ENCODE peak calls at places on chromosomes 1 and 21, in eight cellular contexts. One of them, this sample, is unnamed.

GRCh38 chr1:198483645-198484044 is 56.8 kb downstream of the ATP6V1G3 start:
- DNase-seq in GM23248: no peak
- DNase-seq in body of pancreas: no peak
- DNase-seq in Caco-2: no peak
- DNase-seq in heart right ventricle: no peak
- DNase-seq in ovary: no peak
- DNase-seq in heart left ventricle: no peak
- DNase-seq in transverse colon: no peak
- DNase-seq in this sample: no peak

GRCh38 chr1:230825061-230825803 is 43.1 kb downstream of the C1orf198 start:
- DNase-seq in GM23248: peak; percentile 86
- DNase-seq in body of pancreas: peak; percentile 54
- DNase-seq in Caco-2: no peak
- DNase-seq in heart right ventricle: no peak
- DNase-seq in ovary: no peak
- DNase-seq in heart left ventricle: no peak
- DNase-seq in transverse colon: no peak
- DNase-seq in this sample: no peak

GRCh38 chr21:15775981-15776380 is 46.2 kb downstream of the USP25 start:
- DNase-seq in GM23248: peak; percentile 88
- DNase-seq in body of pancreas: no peak
- DNase-seq in Caco-2: no peak
- DNase-seq in heart right ventricle: no peak
- DNase-seq in ovary: no peak
- DNase-seq in heart left ventricle: no peak
- DNase-seq in transverse colon: no peak
- DNase-seq in this sample: no peak

GRCh38 chr1:236522937-236523703 is 662 bp upstream of the LGALS8 start:
- DNase-seq in GM23248: peak; percentile 18
- DNase-seq in body of pancreas: peak; percentile 75
- DNase-seq in Caco-2: peak; percentile 65
- DNase-seq in heart right ventricle: peak; percentile 42
- DNase-seq in ovary: no peak
- DNase-seq in heart left ventricle: peak; percentile 50
- DNase-seq in transverse colon: peak; percentile 50
- DNase-seq in this sample: peak; percentile 31

GRCh38 chr1:51242546-51242945 is 6.5 kb downstream of the RNF11 start:
- DNase-seq in GM23248: peak; percentile 9
- DNase-seq in body of pancreas: no peak
- DNase-seq in Caco-2: no peak
- DNase-seq in heart right ventricle: no peak
- DNase-seq in ovary: no peak
- DNase-seq in heart left ventricle: no peak
- DNase-seq in transverse colon: no peak
- DNase-seq in this sample: no peak

GRCh38 chr1:15696956-15697521 is 12.9 kb downstream of the PLEKHM2 start:
- DNase-seq in GM23248: no peak
- DNase-seq in body of pancreas: no peak
- DNase-seq in Caco-2: no peak
- DNase-seq in heart right ventricle: no peak
- DNase-seq in ovary: no peak
- DNase-seq in heart left ventricle: no peak
- DNase-seq in transverse colon: peak; percentile 44
- DNase-seq in this sample: no peak

GRCh38 chr1:71948561-71948960 is 333.8 kb downstream of the NEGR1 start:
- DNase-seq in GM23248: no peak
- DNase-seq in body of pancreas: no peak
- DNase-seq in Caco-2: no peak
- DNase-seq in heart right ventricle: no peak
- DNase-seq in ovary: no peak
- DNase-seq in heart left ventricle: no peak
- DNase-seq in transverse colon: no peak
- DNase-seq in this sample: no peak

GRCh38 chr21:45324430-45325205 is 36.9 kb upstream of the POFUT2 start:
- DNase-seq in GM23248: no peak
- DNase-seq in body of pancreas: peak; percentile 61
- DNase-seq in Caco-2: peak; percentile 45
- DNase-seq in heart right ventricle: peak; percentile 36
- DNase-seq in ovary: peak; percentile 42
- DNase-seq in heart left ventricle: no peak
- DNase-seq in transverse colon: no peak
- DNase-seq in this sample: no peak

GRCh38 chr1:236699366-236699765 is 13.1 kb downstream of the ACTN2 start:
- DNase-seq in GM23248: no peak
- DNase-seq in body of pancreas: no peak
- DNase-seq in Caco-2: no peak
- DNase-seq in heart right ventricle: no peak
- DNase-seq in ovary: no peak
- DNase-seq in heart left ventricle: no peak
- DNase-seq in transverse colon: no peak
- DNase-seq in this sample: no peak

GRCh38 chr1:20089328-20090077 is 19.5 kb downstream of the PLA2G5 start:
- DNase-seq in GM23248: no peak
- DNase-seq in body of pancreas: no peak
- DNase-seq in Caco-2: no peak
- DNase-seq in heart right ventricle: no peak
- DNase-seq in ovary: no peak
- DNase-seq in heart left ventricle: no peak
- DNase-seq in transverse colon: no peak
- DNase-seq in this sample: no peak

GRCh38 chr1:31927661-31927980 is 10.5 kb downstream of the PTP4A2 start:
- DNase-seq in GM23248: no peak
- DNase-seq in body of pancreas: no peak
- DNase-seq in Caco-2: no peak
- DNase-seq in heart right ventricle: no peak
- DNase-seq in ovary: no peak
- DNase-seq in heart left ventricle: no peak
- DNase-seq in transverse colon: no peak
- DNase-seq in this sample: no peak

DNA sequence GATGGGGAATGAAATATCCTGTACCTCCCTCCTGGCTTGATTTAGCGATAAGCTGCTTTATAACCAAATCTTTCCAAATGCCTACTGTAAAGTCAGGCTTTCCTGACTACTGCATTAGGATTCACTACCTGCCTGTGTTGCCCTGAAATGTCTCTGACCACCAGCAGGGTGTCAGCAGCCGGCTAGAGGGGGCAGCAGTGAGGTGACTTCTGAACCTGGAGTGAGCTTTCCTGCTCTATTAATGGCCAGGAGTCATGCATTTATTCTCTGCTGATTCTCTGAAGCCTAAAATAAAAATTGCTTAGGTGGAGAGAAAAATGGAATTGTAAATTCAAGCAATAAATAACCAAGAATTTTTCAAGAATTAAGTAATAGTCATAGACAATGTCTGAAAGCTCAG is 2.5 kb downstream of the BACE2 start:
- DNase-seq in GM23248: peak; percentile 60
- DNase-seq in body of pancreas: peak; percentile 79
- DNase-seq in Caco-2: peak; percentile 64
- DNase-seq in heart right ventricle: peak; percentile 31
- DNase-seq in ovary: no peak
- DNase-seq in heart left ventricle: peak; percentile 41
- DNase-seq in transverse colon: peak; percentile 62
- DNase-seq in this sample: peak; percentile 44
- H3K4me3 ChIP-seq in GM23248: peak overlapping the region; percentile 91
- H3K4me3 ChIP-seq in body of pancreas: no peak overlapping the region
- H3K4me3 ChIP-seq in Caco-2: no peak overlapping the region
- H3K4me3 ChIP-seq in heart right ventricle: peak overlapping the region; percentile 72
- H3K4me3 ChIP-seq in ovary: no peak overlapping the region
- H3K4me3 ChIP-seq in heart left ventricle: peak overlapping the region; percentile 10
- H3K4me3 ChIP-seq in transverse colon: no peak overlapping the region
- H3K4me3 ChIP-seq in this sample: no peak overlapping the region

GRCh38 chr1:107789817-107790609 is 175.0 kb downstream of the VAV3 start:
- DNase-seq in GM23248: no peak
- DNase-seq in body of pancreas: no peak
- DNase-seq in Caco-2: no peak
- DNase-seq in heart right ventricle: no peak
- DNase-seq in ovary: no peak
- DNase-seq in heart left ventricle: no peak
- DNase-seq in transverse colon: no peak
- DNase-seq in this sample: no peak

GRCh38 chr1:107787299-107787698 is 177.7 kb downstream of the VAV3 start:
- DNase-seq in GM23248: peak; percentile 3
- DNase-seq in body of pancreas: peak; percentile 5
- DNase-seq in Caco-2: no peak
- DNase-seq in heart right ventricle: no peak
- DNase-seq in ovary: no peak
- DNase-seq in heart left ventricle: no peak
- DNase-seq in transverse colon: no peak
- DNase-seq in this sample: no peak

GRCh38 chr1:107786214-107786842 is 178.7 kb downstream of the VAV3 start:
- DNase-seq in GM23248: no peak
- DNase-seq in body of pancreas: no peak
- DNase-seq in Caco-2: no peak
- DNase-seq in heart right ventricle: no peak
- DNase-seq in ovary: no peak
- DNase-seq in heart left ventricle: no peak
- DNase-seq in transverse colon: no peak
- DNase-seq in this sample: no peak

GRCh38 chr1:107785506-107786213 is 179.3 kb downstream of the VAV3 start:
- DNase-seq in GM23248: no peak
- DNase-seq in body of pancreas: no peak
- DNase-seq in Caco-2: no peak
- DNase-seq in heart right ventricle: no peak
- DNase-seq in ovary: no peak
- DNase-seq in heart left ventricle: no peak
- DNase-seq in transverse colon: no peak
- DNase-seq in this sample: no peak

DNA sequence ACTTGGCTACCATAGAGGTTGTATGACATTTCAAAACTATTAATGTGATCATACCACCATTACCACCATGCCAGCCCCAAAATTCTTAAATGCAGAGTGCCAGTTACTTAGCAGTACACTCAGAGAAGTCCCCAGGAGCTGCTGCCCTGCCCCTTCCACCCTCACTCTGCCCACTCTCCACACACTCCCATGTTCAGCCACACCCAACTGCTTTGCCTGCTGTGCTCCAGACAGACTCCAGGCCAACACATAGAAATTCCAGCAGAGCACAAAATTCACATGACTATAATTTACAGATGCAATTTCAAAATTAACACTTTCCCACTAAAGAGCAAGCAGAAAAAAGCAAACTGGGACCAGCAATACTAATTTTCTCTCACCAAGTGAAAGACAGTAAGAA is 176.8 kb downstream of the VAV3 start:
- DNase-seq in GM23248: peak; percentile 5
- DNase-seq in body of pancreas: no peak
- DNase-seq in Caco-2: no peak
- DNase-seq in heart right ventricle: no peak
- DNase-seq in ovary: no peak
- DNase-seq in heart left ventricle: no peak
- DNase-seq in transverse colon: no peak
- DNase-seq in this sample: no peak
- H3K4me1 ChIP-seq in GM23248: no peaks in the 10 kb centered on the region
- H3K4me1 ChIP-seq in body of pancreas: no peaks in the 10 kb centered on the region
- H3K4me1 ChIP-seq in Caco-2: no peaks in the 10 kb centered on the region
- H3K4me1 ChIP-seq in heart right ventricle: peaks cover 14% of the 10 kb centered on the region
- H3K4me1 ChIP-seq in ovary: no peaks in the 10 kb centered on the region
- H3K4me1 ChIP-seq in heart left ventricle: peaks cover 37% of the 10 kb centered on the region
- H3K4me1 ChIP-seq in transverse colon: no peaks in the 10 kb centered on the region
- H3K4me1 ChIP-seq in this sample: peaks cover 2% of the 10 kb centered on the region

GRCh38 chr21:38987551-38988210 is 182.0 kb downstream of the ETS2 start:
- DNase-seq in GM23248: peak; percentile 24
- DNase-seq in body of pancreas: no peak
- DNase-seq in Caco-2: no peak
- DNase-seq in heart right ventricle: no peak
- DNase-seq in ovary: no peak
- DNase-seq in heart left ventricle: no peak
- DNase-seq in transverse colon: no peak
- DNase-seq in this sample: no peak

GRCh38 chr21:38986460-38987395 is 181.0 kb downstream of the ETS2 start:
- DNase-seq in GM23248: no peak
- DNase-seq in body of pancreas: no peak
- DNase-seq in Caco-2: no peak
- DNase-seq in heart right ventricle: no peak
- DNase-seq in ovary: no peak
- DNase-seq in heart left ventricle: no peak
- DNase-seq in transverse colon: no peak
- DNase-seq in this sample: no peak

GRCh38 chr21:38984982-38985422 is 179.3 kb downstream of the ETS2 start:
- DNase-seq in GM23248: peak; percentile 89
- DNase-seq in body of pancreas: no peak
- DNase-seq in Caco-2: no peak
- DNase-seq in heart right ventricle: no peak
- DNase-seq in ovary: no peak
- DNase-seq in heart left ventricle: no peak
- DNase-seq in transverse colon: no peak
- DNase-seq in this sample: no peak

GRCh38 chr21:38984568-38984967 is 178.8 kb downstream of the ETS2 start:
- DNase-seq in GM23248: no peak
- DNase-seq in body of pancreas: no peak
- DNase-seq in Caco-2: no peak
- DNase-seq in heart right ventricle: no peak
- DNase-seq in ovary: no peak
- DNase-seq in heart left ventricle: no peak
- DNase-seq in transverse colon: no peak
- DNase-seq in this sample: no peak

GRCh38 chr21:38985423-38986378 is 180.0 kb downstream of the ETS2 start:
- DNase-seq in GM23248: peak; percentile 99
- DNase-seq in body of pancreas: peak; percentile 29
- DNase-seq in Caco-2: no peak
- DNase-seq in heart right ventricle: peak; percentile 65
- DNase-seq in ovary: peak; percentile 75
- DNase-seq in heart left ventricle: peak; percentile 74
- DNase-seq in transverse colon: peak; percentile 59
- DNase-seq in this sample: peak; percentile 42
- H3K4me3 ChIP-seq in GM23248: peak overlapping the region; percentile 24
- H3K4me3 ChIP-seq in body of pancreas: no peak overlapping the region
- H3K4me3 ChIP-seq in Caco-2: no peak overlapping the region
- H3K4me3 ChIP-seq in heart right ventricle: no peak overlapping the region
- H3K4me3 ChIP-seq in ovary: no peak overlapping the region
- H3K4me3 ChIP-seq in heart left ventricle: no peak overlapping the region
- H3K4me3 ChIP-seq in transverse colon: no peak overlapping the region
- H3K4me3 ChIP-seq in this sample: no peak overlapping the region

DNA sequence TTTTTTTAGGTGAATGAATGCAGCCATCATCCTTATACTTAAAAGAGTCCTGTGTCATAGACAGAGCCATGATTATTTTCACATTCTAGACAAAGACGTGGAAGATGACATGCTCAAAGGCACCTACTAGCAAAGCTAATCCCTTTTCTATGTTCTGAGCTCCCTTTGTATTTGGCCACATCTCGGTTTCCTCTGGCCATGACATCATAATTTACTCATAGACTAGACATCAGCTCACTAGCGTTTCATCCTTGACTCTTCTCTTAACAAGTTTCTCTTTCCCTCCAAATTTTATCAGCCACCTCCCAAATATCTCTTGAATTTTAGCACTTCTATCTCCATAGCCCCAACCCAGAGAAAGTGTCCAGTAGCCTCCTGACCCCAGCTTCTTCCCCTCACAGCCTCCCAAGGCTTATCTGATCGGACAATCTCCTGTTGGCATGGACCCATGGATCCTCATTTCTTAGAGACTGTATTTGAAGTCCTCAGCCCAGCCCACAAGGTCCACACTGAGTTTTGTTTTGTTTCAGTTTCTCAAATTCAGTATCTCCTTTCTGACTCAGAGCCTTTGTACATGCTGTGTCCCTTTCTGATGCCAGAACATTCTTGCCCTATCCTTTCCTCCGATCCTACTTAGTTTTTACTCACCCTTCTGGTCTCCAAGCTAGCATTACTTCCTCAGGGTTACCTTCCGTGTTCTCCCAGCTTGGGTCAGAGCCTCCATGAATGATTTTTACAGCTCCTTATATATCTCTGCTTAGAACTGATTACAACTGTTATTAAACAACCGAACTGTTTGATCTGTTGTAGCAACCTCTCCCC is 33.0 kb upstream of the EPS8L3 start:
- DNase-seq in GM23248: peak; percentile 70
- DNase-seq in body of pancreas: no peak
- DNase-seq in Caco-2: no peak
- DNase-seq in heart right ventricle: no peak
- DNase-seq in ovary: no peak
- DNase-seq in heart left ventricle: no peak
- DNase-seq in transverse colon: peak; percentile 26
- DNase-seq in this sample: no peak
- H3K4me1 ChIP-seq in GM23248: peaks cover 38% of the 10 kb centered on the region
- H3K4me1 ChIP-seq in body of pancreas: peaks cover 28% of the 10 kb centered on the region
- H3K4me1 ChIP-seq in Caco-2: peaks cover 9% of the 10 kb centered on the region
- H3K4me1 ChIP-seq in heart right ventricle: peaks cover 31% of the 10 kb centered on the region
- H3K4me1 ChIP-seq in ovary: peaks cover 6% of the 10 kb centered on the region
- H3K4me1 ChIP-seq in heart left ventricle: peaks cover 54% of the 10 kb centered on the region
- H3K4me1 ChIP-seq in transverse colon: peaks cover 51% of the 10 kb centered on the region
- H3K4me1 ChIP-seq in this sample: peaks cover 5% of the 10 kb centered on the region